ENCODE peak calls at places on chromosomes 5 and 9, in six cellular contexts. One of them, this sample, is unnamed.

GRCh38 chr9:114592356-114592755 is 4.8 kb downstream of the ATP6V1G1 start:
- DNase-seq in psoas muscle: no peak
- DNase-seq in heart right ventricle: no peak
- DNase-seq in breast epithelium: no peak
- DNase-seq in NB4: peak
- DNase-seq in upper lobe of left lung: peak
- DNase-seq in this sample: no peak

GRCh38 chr5:72179816-72180440 is 72.7 kb downstream of the MAP1B start:
- DNase-seq in psoas muscle: no peak
- DNase-seq in upper lobe of left lung: no peak
- DNase-seq in breast epithelium: peak
- DNase-seq in heart right ventricle: no peak
- DNase-seq in NB4: no peak
- DNase-seq in this sample: no peak

GRCh38 chr9:120877276-120878034 is 467 bp upstream of the PHF19 start:
- DNase-seq in upper lobe of left lung: peak
- DNase-seq in NB4: peak
- DNase-seq in psoas muscle: peak
- DNase-seq in heart right ventricle: peak
- DNase-seq in breast epithelium: no peak
- DNase-seq in this sample: no peak

GRCh38 chr9:35616681-35617459 is 1.3 kb downstream of the CD72 start:
- DNase-seq in upper lobe of left lung: peak
- DNase-seq in psoas muscle: peak
- DNase-seq in NB4: no peak
- DNase-seq in breast epithelium: peak
- DNase-seq in heart right ventricle: peak
- DNase-seq in this sample: peak

GRCh38 chr9:112711050-112711689 is 6.7 kb downstream of the INIP start:
- DNase-seq in psoas muscle: no peak
- DNase-seq in heart right ventricle: no peak
- DNase-seq in upper lobe of left lung: no peak
- DNase-seq in breast epithelium: no peak
- DNase-seq in NB4: peak
- DNase-seq in this sample: no peak

GRCh38 chr5:14439087-14439841 is 142.3 kb upstream of the OTULINL start:
- DNase-seq in breast epithelium: no peak
- DNase-seq in heart right ventricle: no peak
- DNase-seq in psoas muscle: no peak
- DNase-seq in NB4: no peak
- DNase-seq in upper lobe of left lung: no peak
- DNase-seq in this sample: no peak

GRCh38 chr5:163569284-163569683 is 63.9 kb downstream of the MAT2B start:
- DNase-seq in psoas muscle: no peak
- DNase-seq in NB4: no peak
- DNase-seq in upper lobe of left lung: no peak
- DNase-seq in heart right ventricle: no peak
- DNase-seq in breast epithelium: no peak
- DNase-seq in this sample: no peak

GRCh38 chr5:55636711-55637110 is 75.4 kb downstream of the SLC38A9 start:
- DNase-seq in breast epithelium: peak
- DNase-seq in psoas muscle: no peak
- DNase-seq in NB4: peak
- DNase-seq in upper lobe of left lung: peak
- DNase-seq in heart right ventricle: no peak
- DNase-seq in this sample: no peak

GRCh38 chr5:76180817-76181805 is 97.9 kb downstream of the SV2C start:
- DNase-seq in upper lobe of left lung: peak
- DNase-seq in psoas muscle: no peak
- DNase-seq in breast epithelium: no peak
- DNase-seq in heart right ventricle: no peak
- DNase-seq in NB4: peak
- DNase-seq in this sample: no peak

GRCh38 chr5:28862137-28862859 is 1823.9 kb upstream of the CDH9 start:
- DNase-seq in breast epithelium: no peak
- DNase-seq in psoas muscle: no peak
- DNase-seq in NB4: no peak
- DNase-seq in upper lobe of left lung: no peak
- DNase-seq in heart right ventricle: no peak
- DNase-seq in this sample: no peak

GRCh38 chr5:36874465-36874864 is 2.1 kb upstream of the NIPBL start:
- DNase-seq in NB4: peak
- DNase-seq in breast epithelium: no peak
- DNase-seq in psoas muscle: no peak
- DNase-seq in heart right ventricle: no peak
- DNase-seq in upper lobe of left lung: no peak
- DNase-seq in this sample: no peak

GRCh38 chr5:157744055-157745011 is 821 bp downstream of the LSM11 start:
- DNase-seq in NB4: peak
- DNase-seq in upper lobe of left lung: peak
- DNase-seq in psoas muscle: peak
- DNase-seq in heart right ventricle: peak
- DNase-seq in breast epithelium: no peak
- DNase-seq in this sample: no peak

GRCh38 chr5:154813736-154814135 is 36.7 kb downstream of the FAXDC2 start:
- DNase-seq in NB4: no peak
- DNase-seq in breast epithelium: no peak
- DNase-seq in psoas muscle: no peak
- DNase-seq in upper lobe of left lung: no peak
- DNase-seq in heart right ventricle: no peak
- DNase-seq in this sample: no peak

GRCh38 chr9:27247756-27248155 is 49.2 kb downstream of the EQTN start:
- DNase-seq in upper lobe of left lung: peak
- DNase-seq in NB4: peak
- DNase-seq in breast epithelium: no peak
- DNase-seq in psoas muscle: no peak
- DNase-seq in heart right ventricle: no peak
- DNase-seq in this sample: no peak

GRCh38 chr5:59863777-59864176 is 29.7 kb downstream of the PDE4D start:
- DNase-seq in heart right ventricle: no peak
- DNase-seq in NB4: no peak
- DNase-seq in breast epithelium: no peak
- DNase-seq in upper lobe of left lung: no peak
- DNase-seq in psoas muscle: no peak
- DNase-seq in this sample: no peak

GRCh38 chr5:90606539-90606938 is 47.9 kb downstream of the ADGRV1 start:
- DNase-seq in psoas muscle: no peak
- DNase-seq in upper lobe of left lung: no peak
- DNase-seq in breast epithelium: no peak
- DNase-seq in NB4: peak
- DNase-seq in heart right ventricle: no peak
- DNase-seq in this sample: no peak

DNA sequence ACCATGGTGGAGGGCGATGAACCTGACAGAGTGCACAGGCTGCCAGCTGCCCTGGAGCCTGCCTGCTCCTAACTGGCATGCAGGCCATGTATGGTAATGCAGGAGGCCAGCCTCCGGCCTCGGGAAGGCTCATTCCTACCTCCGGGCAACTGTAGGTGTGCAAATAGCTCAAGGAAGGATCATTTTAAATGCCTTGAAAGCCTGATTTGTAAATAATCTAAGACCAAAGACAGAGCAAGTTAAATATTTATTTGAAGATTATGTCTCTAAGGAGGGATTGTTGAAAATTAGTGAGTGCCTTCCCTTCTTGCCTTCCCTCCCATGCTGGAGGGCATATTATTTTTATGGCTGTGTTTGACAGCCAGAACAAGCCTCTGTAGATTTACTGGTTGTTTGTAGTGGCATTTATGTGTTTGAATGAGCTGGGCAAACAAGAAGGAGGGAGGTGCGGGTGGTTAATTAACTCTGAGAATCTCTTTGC is 285.7 kb upstream of the TUT7 start:
- DNase-seq in psoas muscle: no peak
- DNase-seq in heart right ventricle: no peak
- DNase-seq in breast epithelium: no peak
- DNase-seq in upper lobe of left lung: no peak
- DNase-seq in NB4: no peak
- DNase-seq in this sample: no peak
- TF ChIP-seq CTCF in psoas muscle: no peak
- TF ChIP-seq CTCF in heart right ventricle: no peak
- TF ChIP-seq CTCF in breast epithelium: no peak
- TF ChIP-seq CTCF in upper lobe of left lung: no peak
- TF ChIP-seq CTCF in NB4: no peak
- TF ChIP-seq CTCF in this sample: no peak

DNA sequence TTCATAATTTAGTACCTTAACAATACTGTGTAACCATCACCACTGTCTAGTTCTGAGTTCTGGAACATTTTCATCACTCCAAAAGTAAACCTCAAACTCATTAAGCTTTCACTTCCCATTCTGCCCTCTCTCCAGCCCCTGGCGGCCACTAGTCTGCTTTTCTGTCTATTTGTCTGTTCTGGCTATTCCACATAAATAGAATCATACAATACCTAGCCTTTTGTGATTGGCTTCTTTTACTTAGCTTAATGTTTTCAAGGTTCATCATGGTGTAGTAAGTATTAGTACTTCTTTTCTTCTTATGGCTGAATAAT is 138.7 kb downstream of the RAPGEF6 start:
- DNase-seq in upper lobe of left lung: no peak
- DNase-seq in heart right ventricle: no peak
- DNase-seq in psoas muscle: no peak
- DNase-seq in breast epithelium: no peak
- DNase-seq in NB4: no peak
- DNase-seq in this sample: no peak
- TF ChIP-seq CTCF in upper lobe of left lung: no peak
- TF ChIP-seq CTCF in heart right ventricle: no peak
- TF ChIP-seq CTCF in psoas muscle: no peak
- TF ChIP-seq CTCF in breast epithelium: no peak
- TF ChIP-seq CTCF in NB4: no peak
- TF ChIP-seq CTCF in this sample: no peak

GRCh38 chr5:7391215-7391614 is 4.7 kb upstream of the ADCY2 start:
- DNase-seq in breast epithelium: no peak
- DNase-seq in psoas muscle: no peak
- DNase-seq in heart right ventricle: no peak
- DNase-seq in upper lobe of left lung: no peak
- DNase-seq in NB4: no peak
- DNase-seq in this sample: no peak
- TF ChIP-seq CTCF in breast epithelium: no peak
- TF ChIP-seq CTCF in psoas muscle: peak
- TF ChIP-seq CTCF in heart right ventricle: no peak
- TF ChIP-seq CTCF in upper lobe of left lung: no peak
- TF ChIP-seq CTCF in NB4: no peak
- TF ChIP-seq CTCF in this sample: no peak

DNA sequence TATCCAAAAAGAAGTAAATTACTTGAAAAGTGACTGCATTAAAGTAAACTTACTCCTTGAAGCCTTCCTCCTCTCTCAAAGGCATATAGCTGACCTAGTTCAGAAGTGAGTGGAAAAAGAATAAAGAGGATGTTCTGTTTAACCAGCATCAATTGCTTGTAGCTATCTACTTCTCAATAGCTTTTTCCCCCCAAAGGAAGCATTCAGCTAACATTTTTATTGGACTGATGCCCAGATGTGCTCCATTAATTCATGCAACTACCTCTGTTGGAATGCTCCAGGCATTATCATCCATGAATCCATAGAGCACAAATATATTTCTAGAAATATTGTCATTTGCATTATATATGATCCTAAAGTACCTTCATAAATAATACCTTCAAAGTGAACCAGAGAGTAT is 132.8 kb downstream of the RASEF start:
- DNase-seq in breast epithelium: no peak
- DNase-seq in psoas muscle: no peak
- DNase-seq in upper lobe of left lung: no peak
- DNase-seq in NB4: no peak
- DNase-seq in heart right ventricle: no peak
- DNase-seq in this sample: no peak
- TF ChIP-seq CTCF in breast epithelium: no peak
- TF ChIP-seq CTCF in psoas muscle: no peak
- TF ChIP-seq CTCF in upper lobe of left lung: no peak
- TF ChIP-seq CTCF in NB4: no peak
- TF ChIP-seq CTCF in heart right ventricle: no peak
- TF ChIP-seq CTCF in this sample: no peak

GRCh38 chr9:8576741-8577140 is 777.2 kb upstream of the DMAC1 start:
- DNase-seq in breast epithelium: no peak
- DNase-seq in heart right ventricle: no peak
- DNase-seq in upper lobe of left lung: no peak
- DNase-seq in psoas muscle: no peak
- DNase-seq in NB4: no peak
- DNase-seq in this sample: no peak

DNA sequence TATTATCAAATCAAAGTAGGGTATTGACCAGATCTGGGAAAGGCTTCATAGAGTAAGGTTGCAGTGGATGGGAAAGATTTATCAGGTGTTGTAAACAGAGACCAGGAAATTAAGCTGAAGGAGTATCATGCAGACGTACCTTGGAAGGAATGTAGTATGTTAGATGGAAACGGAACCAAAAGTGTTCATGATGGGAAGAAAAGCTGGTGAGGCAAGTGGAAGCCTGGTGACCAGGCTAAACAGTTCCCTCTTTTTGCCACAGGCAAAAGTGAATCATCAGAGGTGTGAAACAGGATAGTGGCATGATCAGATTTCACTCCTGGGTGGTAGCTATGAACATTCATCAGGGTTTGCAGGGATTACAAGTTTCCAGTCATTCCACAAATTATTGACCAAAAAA is 780.1 kb upstream of the DMAC1 start:
- DNase-seq in breast epithelium: no peak
- DNase-seq in NB4: no peak
- DNase-seq in upper lobe of left lung: no peak
- DNase-seq in heart right ventricle: no peak
- DNase-seq in psoas muscle: no peak
- DNase-seq in this sample: no peak
- TF ChIP-seq CTCF in breast epithelium: no peak
- TF ChIP-seq CTCF in NB4: no peak
- TF ChIP-seq CTCF in upper lobe of left lung: no peak
- TF ChIP-seq CTCF in heart right ventricle: no peak
- TF ChIP-seq CTCF in psoas muscle: no peak
- TF ChIP-seq CTCF in this sample: no peak

GRCh38 chr5:23302438-23302837 is 205.0 kb upstream of the PRDM9 start:
- DNase-seq in psoas muscle: no peak
- DNase-seq in NB4: no peak
- DNase-seq in heart right ventricle: no peak
- DNase-seq in breast epithelium: no peak
- DNase-seq in upper lobe of left lung: no peak
- DNase-seq in this sample: no peak

GRCh38 chr5:23303836-23304235 is 203.6 kb upstream of the PRDM9 start:
- DNase-seq in breast epithelium: no peak
- DNase-seq in NB4: no peak
- DNase-seq in upper lobe of left lung: no peak
- DNase-seq in heart right ventricle: no peak
- DNase-seq in psoas muscle: no peak
- DNase-seq in this sample: no peak

GRCh38 chr5:23305055-23305454 is 202.4 kb upstream of the PRDM9 start:
- DNase-seq in psoas muscle: no peak
- DNase-seq in NB4: no peak
- DNase-seq in upper lobe of left lung: no peak
- DNase-seq in breast epithelium: no peak
- DNase-seq in heart right ventricle: no peak
- DNase-seq in this sample: no peak

DNA sequence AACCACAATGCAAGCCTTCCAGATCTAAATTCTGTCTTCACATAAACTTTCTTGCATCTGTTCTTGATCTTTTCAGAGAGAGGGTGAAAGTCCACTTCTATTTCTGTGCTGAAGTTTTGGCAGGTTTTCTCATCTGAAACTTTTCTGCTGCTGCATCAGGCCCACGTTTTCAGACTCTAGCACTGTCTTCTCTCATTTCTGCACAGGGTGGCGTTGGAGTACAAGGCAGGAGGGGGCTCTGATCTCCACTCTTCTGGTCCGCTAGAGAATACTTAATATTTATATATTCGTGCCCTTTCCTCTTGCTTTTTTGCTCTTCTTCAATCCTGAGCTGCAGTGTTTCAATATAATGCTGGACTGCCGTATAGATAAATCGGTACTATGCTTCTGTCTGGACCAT is 204.0 kb upstream of the PRDM9 start:
- DNase-seq in psoas muscle: no peak
- DNase-seq in upper lobe of left lung: no peak
- DNase-seq in heart right ventricle: no peak
- DNase-seq in NB4: no peak
- DNase-seq in breast epithelium: no peak
- DNase-seq in this sample: no peak
- TF ChIP-seq CTCF in psoas muscle: no peak
- TF ChIP-seq CTCF in upper lobe of left lung: no peak
- TF ChIP-seq CTCF in heart right ventricle: no peak
- TF ChIP-seq CTCF in NB4: no peak
- TF ChIP-seq CTCF in breast epithelium: no peak
- TF ChIP-seq CTCF in this sample: no peak

This sample was measured in omental fat pad.